ENCODE peak calls at places on chromosomes 16 and 17, in nine cellular contexts. F, N, V, S, M, R, J, K and B are unnamed samples.

GRCh38 chr17:75270218-75270965 is 639 bp downstream of the MIF4GD start:
- DNase-seq in F (peak), J (peak), N (peak), S (peak), R (peak), V (peak), M (peak), K (peak), B (peak)

GRCh38 chr17:38587193-38587592 is 18.6 kb downstream of the SRCIN1 start:
- DNase-seq in S (no peak), V (no peak), M (no peak), R (no peak), F (no peak), J (no peak), N (no peak), K (no peak), B (no peak)

GRCh38 chr16:58000706-58001676 is at the start of gene USB1:
- DNase-seq in V (peak), M (peak), K (peak), J (peak), F (peak), N (peak), R (peak), S (peak), B (peak)

GRCh38 chr17:14427914-14428639 is 127.2 kb downstream of the HS3ST3B1 start:
- DNase-seq in S (peak), N (no peak), M (no peak), R (no peak), F (no peak), J (no peak), V (no peak), K (peak), B (no peak)

GRCh38 chr17:19629449-19629848 is 19.1 kb upstream of the ALDH3A2 start:
- DNase-seq in J (no peak), V (no peak), K (no peak), M (no peak), S (no peak), F (peak), R (no peak), N (no peak), B (no peak)

GRCh38 chr16:65776639-65777183 is 589.8 kb upstream of the CDH5 start:
- DNase-seq in S (no peak), V (no peak), J (no peak), F (no peak), K (no peak), M (no peak), N (no peak), R (no peak), B (no peak)

GRCh38 chr16:69014811-69015210 is 90.6 kb upstream of the HAS3 start:
- DNase-seq in K (no peak), F (no peak), V (no peak), N (no peak), J (no peak), R (no peak), S (no peak), M (no peak), B (no peak)

GRCh38 chr16:14003119-14003570 is 68.0 kb upstream of the MRTFB start:
- DNase-seq in R (peak), N (no peak), M (peak), K (peak), F (peak), S (no peak), J (peak), V (peak), B (peak)

GRCh38 chr16:66455970-66456369 is 28.9 kb downstream of the BEAN1 start:
- DNase-seq in K (no peak), J (no peak), S (no peak), F (no peak), N (no peak), V (no peak), R (no peak), M (no peak), B (no peak)

GRCh38 chr16:4327782-4328579 is 12.1 kb downstream of the GLIS2 start:
- DNase-seq in K (peak), J (peak), V (peak), R (peak), S (peak), F (no peak), N (no peak), M (peak), B (peak)

GRCh38 chr17:28216032-28216431 is 103.0 kb upstream of the TMEM97 start:
- DNase-seq in F (no peak), R (no peak), J (no peak), N (no peak), K (no peak), M (peak), V (no peak), S (no peak), B (no peak)

GRCh38 chr17:59814685-59815084 is 78.1 kb downstream of the TUBD1 start:
- DNase-seq in K (no peak), M (no peak), F (no peak), N (no peak), S (no peak), R (no peak), J (no peak), V (no peak), B (no peak)

GRCh38 chr17:13807103-13807502 is 205.4 kb upstream of the HS3ST3A1 start:
- DNase-seq in J (no peak), N (no peak), M (no peak), S (no peak), F (no peak), V (no peak), R (no peak), K (no peak), B (no peak)

GRCh38 chr17:4248504-4249277 is 15.1 kb downstream of the ANKFY1 start:
- DNase-seq in M (no peak), J (no peak), K (no peak), N (no peak), R (no peak), V (no peak), S (no peak), F (no peak), B (no peak)

GRCh38 chr16:7550096-7550495 is 217.5 kb downstream of the RBFOX1 start:
- DNase-seq in M (no peak), K (no peak), R (no peak), N (no peak), J (no peak), S (no peak), V (no peak), F (no peak), B (no peak)

GRCh38 chr17:72554508-72554907 is 433.7 kb downstream of the SOX9 start:
- DNase-seq in V (no peak), K (no peak), N (no peak), S (no peak), M (no peak), R (no peak), J (no peak), F (no peak), B (no peak)

GRCh38 chr17:72555052-72555451 is 434.2 kb downstream of the SOX9 start:
- DNase-seq in K (no peak), N (no peak), J (no peak), V (no peak), M (no peak), S (no peak), F (peak), R (no peak), B (no peak)

GRCh38 chr17:72560303-72561247 is 439.8 kb downstream of the SOX9 start:
- DNase-seq in F (peak), V (peak), S (peak), R (peak), M (peak), J (peak), N (peak), K (peak), B (peak)

GRCh38 chr17:72558971-72559476 is 438.2 kb downstream of the SOX9 start:
- DNase-seq in J (no peak), V (no peak), M (no peak), S (no peak), F (no peak), N (no peak), R (no peak), K (no peak), B (no peak)

GRCh38 chr17:72556944-72557826 is 436.4 kb downstream of the SOX9 start:
- DNase-seq in J (peak), N (peak), F (peak), V (peak), S (peak), M (peak), R (peak), K (peak), B (peak)
- TF ChIP-seq EZH2phosphoT487 in J (no peak), N (no peak), F (no peak), V (no peak), S (no peak), M (no peak), R (no peak), K (no peak), B (no peak)

GRCh38 chr17:1087381-1088241 is 90.7 kb downstream of the TIMM22 start:
- DNase-seq in K (peak), N (no peak), S (no peak), J (peak), R (peak), V (peak), M (peak), F (peak), B (peak)
- TF ChIP-seq EZH2phosphoT487 in K (no peak), N (no peak), S (no peak), J (no peak), R (no peak), V (no peak), M (no peak), F (no peak), B (no peak)

GRCh38 chr17:62950067-62950466 is 16.0 kb upstream of the TANC2 start:
- DNase-seq in N (no peak), J (no peak), M (peak), K (no peak), R (no peak), S (no peak), F (peak), V (peak), B (no peak)
- TF ChIP-seq EZH2phosphoT487 in N (no peak), J (no peak), M (no peak), K (no peak), R (no peak), S (no peak), F (no peak), V (no peak), B (no peak)

GRCh38 chr16:31465788-31466370 is 6.1 kb upstream of the TGFB1I1 start:
- DNase-seq in R (no peak), M (no peak), V (no peak), N (no peak), S (no peak), K (no peak), F (no peak), J (no peak), B (no peak)
- TF ChIP-seq EZH2phosphoT487 in R (no peak), M (no peak), V (no peak), N (no peak), S (no peak), K (no peak), F (no peak), J (no peak), B (no peak)

GRCh38 chr17:49061524-49061943 is 64.3 kb downstream of the IGF2BP1 start:
- DNase-seq in S (no peak), N (no peak), J (no peak), K (no peak), M (peak), F (no peak), V (no peak), R (peak), B (no peak)
- TF ChIP-seq EZH2phosphoT487 in S (no peak), N (no peak), J (no peak), K (no peak), M (no peak), F (no peak), V (no peak), R (no peak), B (no peak)

DNA sequence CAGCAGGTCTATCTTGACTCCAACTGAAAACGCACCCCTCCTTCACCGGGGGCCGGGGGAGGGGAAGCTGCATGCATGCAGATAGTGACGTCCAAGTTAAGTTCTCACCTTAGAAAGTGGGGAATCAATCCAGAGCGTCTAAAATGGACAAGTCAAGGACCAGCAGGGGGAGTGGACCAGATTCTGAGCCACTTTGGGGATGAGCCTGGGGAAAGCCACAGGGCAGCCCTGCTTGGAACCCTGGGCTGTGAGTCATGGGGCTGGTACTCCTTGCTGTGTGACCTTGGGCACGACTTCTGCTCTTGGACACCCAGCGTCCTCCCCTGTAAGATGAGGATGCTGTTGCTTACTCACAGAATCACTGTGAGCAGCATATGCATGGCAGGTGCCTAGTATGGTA is 9.1 kb downstream of the TNFRSF13B start:
- DNase-seq in K (no peak), J (no peak), R (peak), S (no peak), M (peak), F (peak), N (peak), V (no peak), B (no peak)
- TF ChIP-seq EZH2phosphoT487 in K (no peak), J (no peak), R (no peak), S (no peak), M (no peak), F (no peak), N (no peak), V (no peak), B (no peak)

DNA sequence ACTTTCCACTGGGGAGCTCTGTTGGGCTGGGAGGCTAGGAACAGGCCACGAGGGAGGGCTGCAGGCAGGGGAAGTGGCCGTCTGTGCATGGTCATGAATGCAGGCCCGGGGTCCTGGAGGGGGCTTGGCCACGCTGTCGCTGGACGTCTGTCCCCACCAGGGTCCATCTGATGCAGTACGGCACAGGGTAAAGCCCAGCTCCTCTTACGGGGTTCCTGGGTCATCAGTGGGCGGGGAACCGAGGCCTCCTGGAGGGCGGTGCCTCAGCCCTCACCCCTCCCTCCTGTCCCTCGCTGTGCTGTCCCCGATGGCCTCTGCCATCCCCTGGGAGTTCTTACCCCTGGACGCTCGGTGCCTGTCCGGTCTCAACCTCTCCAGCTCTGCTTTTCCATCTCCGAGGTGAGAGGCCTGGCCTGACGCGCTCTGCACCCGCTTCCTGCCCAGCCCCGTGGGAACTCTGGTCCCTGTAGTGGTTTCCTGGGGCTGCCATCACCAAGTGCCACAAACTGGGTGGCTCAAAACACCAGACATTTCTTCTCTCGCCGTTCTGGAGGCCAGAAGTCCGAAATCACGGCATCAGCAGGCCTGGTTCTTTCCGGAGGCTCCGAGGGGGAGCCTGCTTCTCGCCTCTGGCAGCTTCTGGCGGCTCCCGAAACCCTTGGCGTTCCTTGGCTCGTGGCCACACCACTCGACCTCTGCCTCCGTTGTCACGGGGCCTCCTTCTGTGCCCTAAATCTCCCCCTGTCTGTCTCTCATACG is 182.8 kb downstream of the SEC14L1 start:
- DNase-seq in N (no peak), S (no peak), F (peak), V (peak), K (peak), R (no peak), J (peak), M (peak), B (no peak)
- TF ChIP-seq EZH2phosphoT487 in N (no peak), S (no peak), F (no peak), V (no peak), K (no peak), R (no peak), J (no peak), M (no peak), B (no peak)